ENCODE peak calls at places on chromosome 18, in four cellular contexts. B is AG10803, U is breast epithelium, J is fibroblast of mammary gland. E is an unnamed sample.

GRCh38 chr18:8750954-8751415 is 45.6 kb downstream of the MTCL1 start:
- DNase-seq in B (peak; percentile 95), U (no peak), J (peak; percentile 92), E (peak; percentile 81)

GRCh38 chr18:68779169-68779568 is 18.7 kb upstream of the CCDC102B start:
- DNase-seq in B (peak; percentile 80), J (peak; percentile 86), U (no peak), E (peak; percentile 80)

GRCh38 chr18:62781262-62781661 is 65.9 kb downstream of the PHLPP1 start:
- DNase-seq in B (no peak), U (no peak), J (no peak), E (no peak)

GRCh38 chr18:56576826-56577573 is 61.4 kb downstream of the TXNL1 start:
- DNase-seq in J (no peak), B (peak; percentile 46), U (no peak), E (no peak)

GRCh38 chr18:21257383-21257782 is 15.4 kb downstream of the GREB1L start:
- DNase-seq in J (no peak), U (no peak), B (peak; percentile 72), E (no peak)

GRCh38 chr18:63444567-63444966 is 22.3 kb upstream of the VPS4B start:
- DNase-seq in B (peak; percentile 91), U (no peak), J (peak; percentile 98), E (peak; percentile 79)

GRCh38 chr18:36493349-36494281 is 196.1 kb downstream of the FHOD3 start:
- DNase-seq in B (peak; percentile 68), J (peak; percentile 62), U (no peak), E (peak; percentile 47)

GRCh38 chr18:55000529-55000928 is 41.3 kb upstream of the CCDC68 start:
- DNase-seq in J (no peak), U (no peak), B (no peak), E (no peak)

GRCh38 chr18:40124107-40124506 is 1830.9 kb upstream of the PIK3C3 start:
- DNase-seq in J (peak; percentile 54), B (no peak), U (no peak), E (no peak)

GRCh38 chr18:27184115-27185024 is 738 bp downstream of the CHST9 start:
- DNase-seq in U (no peak), B (no peak), J (no peak), E (no peak)

GRCh38 chr18:27188309-27188708 is 3.2 kb upstream of the CHST9 start:
- DNase-seq in U (no peak), B (no peak), J (no peak), E (no peak)

GRCh38 chr18:27181726-27182125 is 3.4 kb downstream of the CHST9 start:
- DNase-seq in B (no peak), J (no peak), U (no peak), E (no peak)

GRCh38 chr18:27185897-27186296 is 789 bp upstream of the CHST9 start:
- DNase-seq in U (no peak), B (no peak), J (no peak), E (no peak)

DNA sequence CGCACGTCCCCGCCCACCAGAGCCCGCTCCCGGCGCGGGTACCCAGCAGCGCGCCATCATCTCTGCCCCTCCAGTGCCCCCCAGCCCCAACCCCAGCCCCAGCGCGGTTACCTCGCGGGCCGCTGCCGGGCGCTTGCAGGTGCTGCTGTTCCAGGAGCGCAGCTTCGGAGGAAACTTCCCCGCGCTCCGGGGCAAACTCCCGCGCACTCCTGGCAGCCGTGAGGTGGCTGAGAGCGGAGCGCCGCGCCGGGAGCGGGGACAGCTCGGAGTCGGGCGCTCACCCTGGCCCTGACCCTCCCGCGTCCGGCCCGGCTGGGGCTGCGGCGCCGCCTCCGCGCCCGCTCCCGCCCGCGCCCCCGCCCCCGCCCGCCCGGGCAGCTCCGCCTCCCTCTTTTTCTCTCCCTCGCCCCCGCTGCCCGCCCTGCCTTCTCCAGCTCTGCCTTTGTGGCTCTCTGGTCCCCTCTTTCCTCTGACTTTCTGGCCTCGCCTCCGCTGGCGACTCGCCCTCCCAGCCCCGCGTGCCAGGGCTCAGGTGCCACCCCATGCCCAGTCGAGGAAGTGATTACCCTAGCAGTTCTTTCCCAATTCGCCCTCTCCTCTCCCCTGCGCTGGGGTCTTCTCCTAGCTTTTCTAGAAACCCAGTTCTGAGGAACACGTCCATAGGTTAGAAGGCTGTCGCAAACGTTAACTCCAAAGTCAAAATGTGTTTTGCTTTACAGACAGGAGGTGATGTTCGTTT is at the start of gene CHST9:
- DNase-seq in U (no peak), B (no peak), J (no peak), E (no peak)
- H3K4me3 ChIP-seq in U (peak within 1 kb of the TSS; percentile 66), B (no peak within 1 kb of the TSS), J (no peak within 1 kb of the TSS), E (no peak within 1 kb of the TSS)

GRCh38 chr18:37539236-37539635 is 26.4 kb downstream of the CELF4 start:
- DNase-seq in B (no peak), J (no peak), U (no peak), E (no peak)

GRCh38 chr18:37536646-37537045 is 29.0 kb downstream of the CELF4 start:
- DNase-seq in B (no peak), U (no peak), J (no peak), E (no peak)

GRCh38 chr18:37540424-37541121 is 25.0 kb downstream of the CELF4 start:
- DNase-seq in U (no peak), J (no peak), B (no peak), E (no peak)

GRCh38 chr18:37537868-37538525 is 27.6 kb downstream of the CELF4 start:
- DNase-seq in B (peak; percentile 59), U (peak; percentile 67), J (peak; percentile 45), E (peak; percentile 58)

GRCh38 chr18:37538526-37539205 is 26.9 kb downstream of the CELF4 start:
- DNase-seq in J (no peak), B (no peak), U (no peak), E (no peak)
- H3K4me3 ChIP-seq in J (no peak overlapping the region), B (no peak overlapping the region), U (no peak overlapping the region), E (no peak overlapping the region)

DNA sequence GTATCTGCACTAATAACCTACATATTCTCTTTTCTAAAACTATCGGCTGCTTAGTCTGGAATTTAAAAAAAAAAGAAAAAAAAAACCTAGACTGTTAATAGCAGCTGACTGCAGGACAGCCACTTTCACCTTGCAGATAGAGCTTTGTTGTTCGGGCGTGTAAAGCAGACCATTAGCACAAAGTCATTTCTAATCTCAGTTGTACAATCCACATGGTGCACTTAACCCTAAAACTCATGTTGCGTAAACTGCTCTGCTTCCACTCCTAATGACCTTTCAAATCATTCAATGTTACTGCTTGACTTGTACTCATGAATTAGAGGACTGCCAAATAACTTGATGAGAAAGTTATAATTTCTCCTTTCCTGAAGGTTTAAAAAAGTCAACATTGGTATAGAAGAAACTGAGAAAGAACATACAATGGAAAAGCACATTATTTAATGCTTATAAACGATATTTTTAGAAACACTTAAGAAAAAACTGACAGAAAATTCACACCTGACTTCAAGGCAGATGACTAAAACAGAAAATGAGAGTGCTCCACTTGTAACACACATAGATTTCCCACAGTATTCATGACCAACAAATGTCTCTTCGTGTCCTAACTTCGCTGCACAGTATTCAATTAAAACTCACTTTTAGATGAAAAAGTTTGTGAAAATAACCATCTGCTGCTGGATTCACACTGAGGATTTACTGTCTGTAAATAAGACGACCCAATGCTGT is 2.6 kb downstream of the CDH2 start:
- DNase-seq in J (no peak), B (no peak), U (no peak), E (no peak)
- H3K4me3 ChIP-seq in J (no peak overlapping the region), B (peak overlapping the region; percentile 82), U (no peak overlapping the region), E (peak overlapping the region; percentile 81)

DNA sequence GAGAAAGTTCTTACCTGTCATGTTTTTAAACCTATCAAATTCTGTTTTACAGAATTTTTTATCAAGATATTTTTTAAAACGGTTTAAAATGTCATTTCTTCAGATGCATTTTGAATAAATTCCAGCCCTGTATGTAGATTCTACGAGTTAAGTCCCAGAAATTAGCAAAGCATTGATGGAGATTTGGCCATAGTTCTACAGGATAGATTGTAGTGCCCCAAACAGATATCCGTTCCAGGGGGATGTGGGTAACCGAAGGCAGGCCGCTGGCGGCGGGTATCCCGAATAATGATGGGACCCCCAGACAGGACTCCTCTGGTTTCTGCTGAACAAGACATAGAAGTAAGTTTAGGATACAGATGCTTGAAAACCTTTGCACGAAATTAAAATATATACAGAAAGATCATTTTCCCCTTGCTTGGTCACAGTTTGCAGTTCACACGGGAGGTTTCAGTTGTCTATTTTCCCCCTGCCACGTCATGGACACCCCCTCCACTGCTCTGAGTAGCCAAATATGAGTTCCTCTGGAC is 755 bp downstream of the NOL4 start:
- DNase-seq in U (no peak), J (no peak), B (no peak), E (peak; percentile 0)
- H3K4me3 ChIP-seq in U (peak overlapping the region; percentile 54), J (no peak overlapping the region), B (no peak overlapping the region), E (no peak overlapping the region)

GRCh38 chr18:79697178-79697577 is 17.6 kb downstream of the CTDP1 start:
- DNase-seq in B (no peak), J (no peak), U (no peak), E (no peak)
- H3K4me3 ChIP-seq in B (no peak overlapping the region), J (no peak overlapping the region), U (no peak overlapping the region), E (no peak overlapping the region)

GRCh38 chr18:74947875-74948274 is 261.1 kb downstream of the PTGR3 start:
- DNase-seq in J (no peak), B (no peak), U (no peak), E (no peak)

GRCh38 chr18:74949611-74950010 is 259.3 kb downstream of the PTGR3 start:
- DNase-seq in U (no peak), J (no peak), B (no peak), E (no peak)

GRCh38 chr18:74947417-74947816 is 261.5 kb downstream of the PTGR3 start:
- DNase-seq in U (no peak), B (no peak), J (no peak), E (no peak)

GRCh38 chr18:74950479-74950878 is 258.5 kb downstream of the PTGR3 start:
- DNase-seq in U (no peak), J (no peak), B (no peak), E (no peak)

GRCh38 chr18:74951165-74951760 is 257.7 kb downstream of the PTGR3 start:
- DNase-seq in J (peak; percentile 99), U (peak; percentile 68), B (peak; percentile 58), E (peak; percentile 97)
- H3K4me3 ChIP-seq in J (no peak overlapping the region), U (no peak overlapping the region), B (no peak overlapping the region), E (no peak overlapping the region)